ENCODE peak calls at places on chromosomes 5 and 9, in seven cellular contexts. X, D, G, Z, K, M and H are unnamed samples.

GRCh38 chr5:162456096-162456495 is 388.5 kb downstream of the GABRG2 start:
- DNase-seq in Z (no peak), G (no peak), D (no peak), M (no peak), X (no peak), K (no peak), H (no peak)

GRCh38 chr5:151058301-151058700 is 22.5 kb downstream of the TNIP1 start:
- DNase-seq in D (no peak), M (no peak), K (no peak), Z (no peak), X (no peak), G (no peak), H (no peak)

GRCh38 chr5:55597014-55597981 is 62.5 kb upstream of the PLPP1 start:
- DNase-seq in D (peak), X (no peak), M (no peak), K (peak), G (peak), Z (no peak), H (no peak)

GRCh38 chr9:105026451-105026850 is 98.5 kb upstream of the ABCA1 start:
- DNase-seq in Z (no peak), M (no peak), X (no peak), K (no peak), D (no peak), G (no peak), H (no peak)

GRCh38 chr5:17951392-17952169 is 317.3 kb downstream of the TAF11L14 start:
- DNase-seq in X (no peak), Z (no peak), G (no peak), K (peak), D (no peak), M (no peak), H (no peak)

GRCh38 chr9:6907772-6908381 is 150.1 kb downstream of the KDM4C start:
- DNase-seq in Z (no peak), D (no peak), K (no peak), G (no peak), M (no peak), X (no peak), H (no peak)

GRCh38 chr5:67792891-67793290 is 422.7 kb upstream of the PIK3R1 start:
- DNase-seq in M (no peak), Z (no peak), G (no peak), K (no peak), X (no peak), D (peak), H (no peak)

GRCh38 chr9:89048611-89049010 is 57.3 kb downstream of the S1PR3 start:
- DNase-seq in K (no peak), G (no peak), Z (no peak), M (peak), D (no peak), X (no peak), H (no peak)

GRCh38 chr5:113231653-113232000 is 203.2 kb downstream of the TSSK1B start:
- DNase-seq in Z (no peak), M (no peak), G (no peak), X (no peak), D (no peak), K (no peak), H (no peak)

GRCh38 chr9:20872340-20872977 is 159.0 kb downstream of the HACD4 start:
- DNase-seq in M (no peak), X (no peak), K (no peak), Z (no peak), G (no peak), D (no peak), H (no peak)

GRCh38 chr9:127693697-127694096 is 13.1 kb upstream of the CFAP157 start:
- DNase-seq in M (no peak), K (no peak), Z (no peak), G (no peak), D (no peak), X (no peak), H (no peak)

GRCh38 chr5:61280766-61281427 is 51.2 kb upstream of the ZSWIM6 start:
- DNase-seq in D (peak), Z (no peak), M (no peak), X (peak), G (no peak), K (no peak), H (no peak)

GRCh38 chr5:73120222-73121108 is at the start of gene TMEM171:
- DNase-seq in G (no peak), D (no peak), M (no peak), K (peak), X (peak), Z (no peak), H (no peak)

GRCh38 chr9:114110180-114110579 is 11.1 kb upstream of the KIF12 start:
- DNase-seq in M (no peak), Z (no peak), K (no peak), X (no peak), G (no peak), D (no peak), H (no peak)

GRCh38 chr5:85000671-85001070 is 616.0 kb upstream of the EDIL3 start:
- DNase-seq in X (no peak), G (no peak), K (no peak), M (no peak), D (no peak), Z (no peak), H (no peak)

GRCh38 chr5:108521841-108522506 is 140.1 kb upstream of the FBXL17 start:
- DNase-seq in Z (no peak), K (no peak), X (no peak), G (no peak), M (peak), D (no peak), H (no peak)

GRCh38 chr5:113606298-113607134 is 93.0 kb downstream of the YTHDC2 start:
- DNase-seq in Z (peak), K (peak), G (no peak), M (peak), X (peak), D (no peak), H (no peak)

GRCh38 chr5:43658499-43658898 is 55.5 kb downstream of the NNT start:
- DNase-seq in D (no peak), M (no peak), G (no peak), X (no peak), K (no peak), Z (no peak), H (no peak)

GRCh38 chr5:171462928-171463843 is 43.7 kb downstream of the FGF18 start:
- DNase-seq in M (no peak), K (no peak), X (no peak), D (no peak), Z (no peak), G (no peak), H (no peak)

GRCh38 chr9:127574089-127574921 is 37.8 kb upstream of the STXBP1 start:
- DNase-seq in Z (no peak), M (no peak), G (no peak), D (no peak), X (peak), K (no peak), H (no peak)

DNA sequence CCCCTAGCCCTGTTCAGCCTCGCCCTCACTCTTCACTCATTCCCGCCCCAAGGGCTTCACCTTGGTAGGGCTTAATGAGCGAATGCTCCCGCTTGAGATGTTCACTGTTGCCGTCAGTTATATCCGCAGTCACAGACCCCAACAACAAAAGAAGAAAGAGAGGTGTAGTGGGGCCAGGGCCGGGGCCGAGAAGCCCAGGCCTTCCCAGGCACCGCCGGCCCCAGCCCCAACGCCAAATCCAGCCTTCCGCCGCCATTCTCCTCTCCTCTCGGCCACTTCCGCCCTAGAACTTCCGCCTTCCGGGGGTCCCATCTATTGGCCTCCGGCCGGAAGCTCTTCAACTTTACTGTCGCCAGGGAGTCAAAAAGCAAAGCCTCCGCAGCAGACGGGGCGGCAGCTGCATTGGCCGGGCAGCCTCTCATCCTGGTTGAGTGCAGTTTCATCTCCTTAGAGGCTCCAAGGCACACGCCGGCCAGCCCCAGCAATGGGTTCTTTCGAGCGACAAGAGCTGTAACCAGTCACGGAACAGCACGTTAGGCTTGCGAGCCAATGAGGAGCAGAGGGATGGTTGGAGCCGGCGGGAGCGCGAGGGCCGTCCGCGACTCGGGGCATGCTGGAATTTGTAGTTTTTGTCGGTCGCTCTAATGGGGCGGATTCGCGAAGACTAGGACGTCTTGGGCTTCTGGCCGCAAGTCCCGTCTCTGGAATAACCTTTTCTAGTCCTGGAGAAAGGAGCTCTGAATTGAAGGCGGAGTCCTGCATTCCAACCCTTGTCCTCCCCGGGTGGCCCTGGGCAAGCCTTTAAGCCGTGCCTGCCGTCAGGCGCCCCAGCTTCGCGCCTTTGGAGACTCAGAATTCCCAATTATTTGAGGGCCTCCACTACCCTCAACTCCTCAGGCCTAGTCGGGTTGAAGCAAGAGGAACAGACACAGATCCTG is at the start of gene LMAN2:
- DNase-seq in G (peak), K (peak), Z (peak), D (peak), M (peak), X (peak), H (peak)
- TF ChIP-seq POLR2A in G (peak), K (no peak), Z (peak), D (peak), M (peak), X (peak), H (peak)

DNA sequence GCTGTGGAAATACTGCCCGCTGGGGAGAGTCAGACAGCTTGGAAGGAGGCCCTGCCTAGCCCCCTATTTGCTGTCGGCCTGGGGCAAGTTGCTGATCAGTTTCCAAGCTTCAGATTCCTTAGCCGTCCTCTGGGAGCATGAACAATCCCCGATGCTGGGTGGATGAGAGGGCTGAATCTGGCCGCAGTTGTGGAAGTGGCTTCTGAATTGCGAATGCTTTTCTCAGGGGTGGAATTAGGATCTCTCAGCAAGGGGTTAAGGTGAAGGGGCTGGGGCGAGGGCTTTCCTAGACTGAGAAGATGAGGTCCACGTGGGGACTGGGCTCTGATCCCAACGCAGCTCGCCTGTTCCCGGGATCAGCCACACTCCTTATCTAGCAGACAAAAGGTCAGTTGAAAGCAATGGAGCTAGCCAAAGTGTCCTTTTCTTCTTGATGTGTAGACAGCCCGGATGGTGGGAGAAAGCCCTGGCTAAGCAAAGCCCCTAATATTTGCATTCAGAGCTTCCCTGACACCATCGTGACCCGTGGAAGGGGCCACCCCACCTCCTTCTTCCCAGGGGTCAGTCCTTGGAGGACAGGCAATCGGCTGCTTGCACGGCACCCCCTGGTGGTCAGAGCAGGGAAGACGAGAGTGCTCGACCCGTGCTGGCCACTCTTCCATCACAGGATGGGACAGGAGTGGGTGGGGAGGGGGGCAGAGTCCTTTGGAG is 54.9 kb downstream of the COL15A1 start:
- DNase-seq in D (peak), G (peak), X (peak), K (peak), M (peak), Z (peak), H (no peak)
- TF ChIP-seq POLR2AphosphoS5 in D (no peak), G (no peak), X (peak), K (no peak), M (no peak), Z (no peak), H (no peak)

GRCh38 chr5:173691931-173692330 is 75.5 kb upstream of the BOD1 start:
- DNase-seq in D (no peak), G (no peak), Z (no peak), M (peak), X (no peak), K (no peak), H (no peak)

GRCh38 chr5:173689713-173690360 is 73.4 kb upstream of the BOD1 start:
- DNase-seq in X (peak), K (no peak), D (no peak), G (no peak), M (no peak), Z (peak), H (no peak)

GRCh38 chr5:173688708-173689107 is 72.3 kb upstream of the BOD1 start:
- DNase-seq in D (no peak), X (no peak), M (peak), K (no peak), G (no peak), Z (no peak), H (no peak)

GRCh38 chr5:173686950-173687349 is 70.5 kb upstream of the BOD1 start:
- DNase-seq in K (no peak), G (no peak), X (no peak), D (no peak), M (no peak), Z (no peak), H (no peak)

DNA sequence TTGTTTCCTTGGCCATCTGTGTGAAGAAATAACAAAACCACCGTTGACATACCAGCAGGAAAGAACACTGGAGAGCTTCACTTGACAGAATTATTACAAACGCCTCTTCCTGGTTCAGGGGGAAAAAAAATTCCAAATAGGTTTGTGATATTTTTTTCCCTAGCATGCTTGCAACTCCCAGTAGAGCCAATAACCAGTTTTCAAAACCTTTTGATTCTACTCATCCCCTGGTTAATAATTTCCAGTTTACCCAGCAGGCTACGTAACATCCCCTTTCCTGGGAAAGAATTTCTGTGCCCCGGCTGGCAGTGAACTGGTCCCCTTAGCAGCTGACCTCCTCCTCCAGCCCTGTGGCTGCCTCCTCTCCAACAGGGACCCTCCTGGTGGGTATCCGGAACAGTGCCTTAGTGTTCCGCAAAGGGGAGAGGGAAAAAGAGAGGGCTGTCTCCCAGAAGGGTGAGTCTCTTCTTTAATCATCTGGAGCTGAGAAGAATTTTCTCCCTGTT is 72.8 kb upstream of the BOD1 start:
- DNase-seq in K (no peak), Z (no peak), M (no peak), X (peak), D (no peak), G (no peak), H (no peak)
- TF ChIP-seq POLR2A in K (no peak), Z (no peak), M (no peak), X (no peak), D (no peak), G (no peak), H (no peak)

DNA sequence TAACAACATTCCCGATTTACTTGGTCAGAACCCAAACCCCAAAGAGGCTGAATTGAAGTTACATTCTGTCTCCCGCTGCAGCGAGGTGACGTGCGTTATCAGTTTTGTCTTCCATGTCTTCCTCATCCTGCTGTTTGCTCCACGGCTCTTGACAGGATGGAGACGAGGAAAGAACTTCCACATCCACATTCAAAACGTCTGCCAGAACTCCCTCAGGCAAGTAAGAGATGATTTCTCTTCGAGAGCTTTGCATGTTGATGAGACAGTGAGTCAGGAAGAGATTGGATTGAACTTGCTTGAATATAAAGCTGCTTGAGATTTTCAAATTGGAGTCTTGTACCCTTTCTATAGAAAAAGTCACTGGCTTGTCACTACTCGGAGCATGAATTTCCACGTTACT is 242.6 kb downstream of the AUH start:
- DNase-seq in Z (no peak), K (no peak), D (no peak), X (no peak), M (no peak), G (no peak), H (no peak)
- TF ChIP-seq POLR2AphosphoS5 in Z (no peak), K (no peak), D (no peak), X (no peak), M (no peak), G (no peak), H (no peak)

GRCh38 chr9:133144142-133144886 is 19.4 kb downstream of the GBGT1 start:
- DNase-seq in M (peak), G (peak), Z (peak), X (peak), K (peak), D (peak), H (peak)
- TF ChIP-seq POLR2A in M (no peak), G (no peak), Z (no peak), X (no peak), K (no peak), D (peak), H (peak)

GRCh38 chr9:93357649-93358048 is 93.8 kb upstream of the FAM120A start:
- DNase-seq in Z (no peak), K (no peak), X (no peak), M (no peak), D (no peak), G (no peak), H (no peak)
- TF ChIP-seq POLR2AphosphoS5 in Z (no peak), K (no peak), X (no peak), M (no peak), D (no peak), G (no peak), H (no peak)

DNA sequence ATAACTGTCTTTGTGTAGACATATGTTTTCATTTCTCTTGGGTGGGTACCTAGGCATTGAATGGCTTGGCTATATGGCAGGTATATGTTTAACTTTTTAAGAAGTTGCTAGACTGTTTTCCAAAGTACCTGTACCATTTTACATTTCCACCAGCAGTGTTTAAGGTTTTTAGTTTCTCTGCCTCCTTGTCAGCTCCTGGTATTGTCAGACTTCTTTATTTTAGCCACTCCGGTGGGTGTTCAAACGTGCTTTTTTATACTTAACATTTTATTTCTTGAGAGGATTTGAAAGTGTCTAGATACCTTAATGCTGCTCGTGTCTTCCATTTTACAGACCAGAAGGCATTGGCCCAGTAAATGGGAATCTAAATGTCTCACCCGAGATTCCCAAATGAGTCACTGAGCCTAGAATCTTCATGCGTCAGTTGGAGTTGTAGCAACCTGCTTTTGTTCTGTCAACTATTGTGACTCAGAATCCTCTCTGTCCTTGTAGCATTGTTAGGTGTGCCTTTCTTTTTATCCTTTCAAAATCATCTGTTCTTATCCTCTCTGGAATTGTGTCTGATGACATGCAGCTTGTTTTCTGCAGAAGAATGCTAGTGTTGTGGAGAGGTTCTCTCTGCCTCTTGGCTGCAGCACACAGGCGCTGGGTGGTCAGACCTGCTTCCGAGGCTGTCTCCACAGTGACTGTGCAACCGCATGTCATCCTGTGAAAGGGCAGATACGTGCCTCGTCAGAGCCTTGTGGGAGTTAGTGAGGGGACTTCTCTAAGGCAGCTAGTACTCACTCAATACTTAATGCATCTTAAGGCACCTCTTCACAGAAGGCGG is 291.8 kb downstream of the AOPEP start:
- DNase-seq in X (no peak), M (peak), K (no peak), D (peak), G (no peak), Z (no peak), H (no peak)
- TF ChIP-seq POLR2A in X (no peak), M (no peak), K (no peak), D (no peak), G (no peak), Z (no peak), H (no peak)

GRCh38 chr5:168793844-168794837 is 215.0 kb upstream of the PANK3 start:
- DNase-seq in D (peak), M (no peak), Z (no peak), K (no peak), X (no peak), G (peak), H (no peak)
- TF ChIP-seq POLR2AphosphoS5 in D (peak), M (no peak), Z (no peak), K (no peak), X (no peak), G (no peak), H (no peak)

DNA sequence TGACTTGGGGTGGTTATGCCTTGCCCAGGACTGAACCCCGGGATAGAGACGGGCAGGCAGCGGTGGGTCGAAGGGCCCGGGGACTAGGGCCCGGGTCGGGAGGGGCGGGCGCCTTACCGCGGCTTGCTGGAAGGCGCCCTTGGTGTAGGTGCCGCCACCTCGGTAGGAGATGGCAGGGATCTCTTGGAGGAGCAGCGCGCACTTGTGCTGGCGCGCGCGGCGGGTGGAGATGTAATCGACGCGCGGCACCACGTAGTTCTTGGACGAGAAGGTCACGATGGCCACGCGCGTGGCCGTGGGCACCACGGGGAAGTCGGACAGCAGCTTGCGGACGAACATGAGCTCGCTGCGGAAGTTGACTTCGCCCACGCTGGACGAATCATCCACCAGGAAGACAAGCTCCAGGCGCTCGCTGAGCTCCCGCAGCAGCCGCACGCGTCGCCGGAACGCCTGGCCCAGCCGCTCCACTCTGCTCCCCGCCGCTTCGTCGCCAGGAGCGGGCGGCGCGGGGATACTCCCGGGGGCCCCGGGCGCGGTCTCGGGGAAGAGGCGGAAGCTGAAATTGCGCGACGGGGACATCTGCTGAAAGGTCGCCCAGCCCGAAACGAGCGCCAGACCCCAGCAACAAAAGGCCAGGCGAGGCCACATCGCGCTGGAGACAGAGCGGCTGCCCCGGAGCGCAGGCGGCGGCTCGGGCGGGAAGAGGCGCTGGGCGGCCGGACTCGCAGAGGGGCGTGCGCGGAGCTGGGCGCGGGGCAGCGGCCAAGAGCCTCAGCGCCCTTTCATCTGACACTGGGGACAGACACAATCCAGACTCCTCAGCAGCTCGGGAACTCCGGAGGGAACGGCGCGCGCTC is at the start of gene SVEP1:
- DNase-seq in K (peak), M (no peak), Z (no peak), X (no peak), D (peak), G (no peak), H (peak)
- TF ChIP-seq POLR2A in K (no peak), M (no peak), Z (no peak), X (no peak), D (no peak), G (peak), H (no peak)